ENCODE peak calls at places on chromosomes 5 and 9, in seven cellular contexts. E is gastrocnemius medialis, J is adipocyte, W is prostate gland, Z is endothelial cell of umbilical vein, S is pancreas, F is iPS DF 6.9. Q is an unnamed sample.

GRCh38 chr9:68953771-68954170 is 60.1 kb downstream of the PRKACG start:
- DNase-seq in J (no peak), F (no peak), S (no peak), Z (no peak), E (no peak), W (no peak), Q (no peak)

GRCh38 chr5:87243161-87243877 is 24.4 kb upstream of the RASA1 start:
- DNase-seq in J (peak; percentile 75), E (peak; percentile 22), Z (peak; percentile 34), S (no peak), F (no peak), W (no peak), Q (no peak)

GRCh38 chr5:76475358-76475757 is 72.3 kb downstream of the IQGAP2 start:
- DNase-seq in W (no peak), J (no peak), E (no peak), F (no peak), S (no peak), Z (no peak), Q (no peak)

GRCh38 chr5:143618146-143618545 is 193.8 kb upstream of the HMHB1 start:
- DNase-seq in E (no peak), J (no peak), F (no peak), Z (no peak), S (no peak), W (no peak), Q (no peak)

GRCh38 chr9:84322830-84323229 is 17.7 kb downstream of the SLC28A3 start:
- DNase-seq in W (no peak), S (no peak), E (no peak), Z (peak; percentile 7), J (peak; percentile 72), F (no peak), Q (no peak)

GRCh38 chr5:14246350-14247053 is 103.4 kb downstream of the TRIO start:
- DNase-seq in F (no peak), J (no peak), W (no peak), S (no peak), E (no peak), Z (no peak), Q (no peak)

GRCh38 chr9:37220971-37221370 is 100.6 kb downstream of the ZCCHC7 start:
- DNase-seq in Z (no peak), J (no peak), W (no peak), E (no peak), F (no peak), S (no peak), Q (no peak)

GRCh38 chr9:122572456-122572855 is 10.7 kb downstream of the OR1L8 start:
- DNase-seq in F (no peak), J (no peak), S (no peak), Z (no peak), E (no peak), W (no peak), Q (no peak)

GRCh38 chr5:53871050-53871449 is 310.6 kb downstream of the NDUFS4 start:
- DNase-seq in E (no peak), F (no peak), S (no peak), J (no peak), Z (peak; percentile 15), W (no peak), Q (no peak)

GRCh38 chr9:98807070-98807810 is at the start of gene GALNT12:
- DNase-seq in W (no peak), J (peak; percentile 45), F (no peak), S (peak; percentile 81), Z (no peak), E (no peak), Q (no peak)

GRCh38 chr5:80125022-80125961 is 90.1 kb downstream of the THBS4 start:
- DNase-seq in S (no peak), E (no peak), W (no peak), Z (no peak), F (no peak), J (no peak), Q (no peak)

GRCh38 chr5:28810751-28811136 is 1772.4 kb upstream of the CDH9 start:
- DNase-seq in W (no peak), S (no peak), F (no peak), Z (no peak), E (no peak), J (peak; percentile 6), Q (no peak)

GRCh38 chr5:157870837-157871834 is 12.2 kb upstream of the CLINT1 start:
- DNase-seq in J (peak; percentile 92), F (no peak), W (no peak), E (no peak), S (no peak), Z (peak; percentile 73), Q (no peak)

GRCh38 chr5:151101151-151101550 is 20.3 kb upstream of the TNIP1 start:
- DNase-seq in Z (no peak), F (no peak), S (no peak), J (no peak), E (no peak), W (no peak), Q (no peak)

GRCh38 chr5:89537800-89538199 is 654.8 kb upstream of the MEF2C start:
- DNase-seq in J (no peak), E (no peak), W (no peak), F (no peak), Z (no peak), S (no peak), Q (no peak)

GRCh38 chr9:127905788-127906191 is 6.4 kb upstream of the ST6GALNAC6 start:
- DNase-seq in F (no peak), Z (no peak), E (no peak), J (no peak), S (no peak), W (no peak), Q (no peak)

GRCh38 chr9:112056986-112057385 is 118.1 kb downstream of the SUSD1 start:
- DNase-seq in W (no peak), J (no peak), F (no peak), S (no peak), Z (no peak), E (no peak), Q (no peak)

GRCh38 chr9:120876842-120877240 is at the start of gene PHF19:
- DNase-seq in F (no peak), Z (no peak), J (peak; percentile 72), E (no peak), S (peak; percentile 64), W (no peak), Q (no peak)

GRCh38 chr5:154824070-154824469 is 26.3 kb downstream of the FAXDC2 start:
- DNase-seq in E (no peak), F (no peak), S (no peak), W (no peak), J (no peak), Z (no peak), Q (no peak)

GRCh38 chr9:83130541-83130940 is 67.6 kb upstream of the RASEF start:
- DNase-seq in J (no peak), W (peak; percentile 25), F (no peak), Z (no peak), S (no peak), E (no peak), Q (no peak)

GRCh38 chr9:79526149-79526672 is 45.6 kb upstream of the TLE4 start:
- DNase-seq in W (no peak), F (no peak), J (no peak), S (no peak), Z (no peak), E (no peak), Q (no peak)

GRCh38 chr9:114880276-114880891 is 50.0 kb downstream of the TNFSF8 start:
- DNase-seq in E (no peak), W (no peak), F (no peak), Z (peak; percentile 67), S (no peak), J (no peak), Q (no peak)

GRCh38 chr9:115220339-115221009 is 102.5 kb upstream of the TNC start:
- DNase-seq in F (no peak), S (no peak), E (no peak), W (no peak), Z (no peak), J (no peak), Q (no peak)

GRCh38 chr9:97794666-97795065 is 58.4 kb upstream of the FOXE1 start:
- DNase-seq in J (no peak), F (no peak), W (no peak), Z (no peak), E (no peak), S (no peak), Q (no peak)

GRCh38 chr5:53490747-53491146 is 10.3 kb downstream of the FST start:
- DNase-seq in S (no peak), W (no peak), F (no peak), Z (peak; percentile 11), E (peak; percentile 35), J (peak; percentile 80), Q (no peak)

GRCh38 chr5:96198673-96199072 is 234.4 kb downstream of the PCSK1 start:
- DNase-seq in W (no peak), E (no peak), J (peak; percentile 28), Z (peak; percentile 93), S (no peak), F (no peak), Q (no peak)

GRCh38 chr5:138610468-138611294 is 35.5 kb upstream of the HSPA9 start:
- DNase-seq in F (no peak), W (no peak), S (no peak), Z (no peak), J (no peak), E (no peak), Q (peak; percentile 16)

GRCh38 chr5:138616508-138616907 is 41.3 kb upstream of the HSPA9 start:
- DNase-seq in E (no peak), S (no peak), J (no peak), F (no peak), Z (no peak), W (peak; percentile 38), Q (no peak)

GRCh38 chr5:138615461-138615860 is 40.3 kb upstream of the HSPA9 start:
- DNase-seq in F (no peak), S (no peak), J (no peak), W (no peak), Z (no peak), E (no peak), Q (no peak)

GRCh38 chr5:138606378-138606777 is 31.2 kb upstream of the HSPA9 start:
- DNase-seq in S (no peak), Z (no peak), E (no peak), F (no peak), W (no peak), J (no peak), Q (peak; percentile 58)

GRCh38 chr5:138611295-138612220 is 36.4 kb upstream of the HSPA9 start:
- DNase-seq in Z (peak; percentile 44), S (no peak), F (no peak), W (no peak), E (no peak), J (peak; percentile 49), Q (no peak)
- H3K4me3 ChIP-seq in Z (peak overlapping the region; percentile 20), S (no peak overlapping the region), F (peak overlapping the region; percentile 40), W (peak overlapping the region; percentile 16), E (peak overlapping the region; percentile 48), J (peak overlapping the region; percentile 72), Q (no peak overlapping the region)

GRCh38 chr9:109473329-109473728 is 24.8 kb downstream of the PTPN3 start:
- DNase-seq in W (no peak), F (no peak), J (no peak), Z (no peak), S (no peak), E (no peak), Q (no peak)
- H3K4me3 ChIP-seq in W (no peak overlapping the region), F (no peak overlapping the region), J (no peak overlapping the region), Z (no peak overlapping the region), S (no peak overlapping the region), E (peak overlapping the region; percentile 31), Q (no peak overlapping the region)

GRCh38 chr5:141402553-141403328 is at the start of gene PCDHGA9:
- DNase-seq in S (no peak), E (no peak), J (peak; percentile 76), Z (no peak), F (no peak), W (no peak), Q (no peak)
- H3K4me3 ChIP-seq in S (no peak within 1 kb of the TSS), E (peak within 1 kb of the TSS; percentile 45), J (peak within 1 kb of the TSS; percentile 79), Z (peak within 1 kb of the TSS; percentile 9), F (no peak within 1 kb of the TSS), W (peak within 1 kb of the TSS; percentile 8), Q (no peak within 1 kb of the TSS)

GRCh38 chr5:1504244-1504595 is 19.5 kb downstream of the LPCAT1 start:
- DNase-seq in F (no peak), J (no peak), S (no peak), Z (no peak), W (no peak), E (no peak), Q (no peak)
- H3K4me3 ChIP-seq in F (no peak overlapping the region), J (no peak overlapping the region), S (no peak overlapping the region), Z (no peak overlapping the region), W (no peak overlapping the region), E (no peak overlapping the region), Q (no peak overlapping the region)

Q was measured in lower leg skin.